ENCODE peak calls at places on chromosomes 5 and 9, in six cellular contexts. V, R, D, J, S and P are unnamed samples.

GRCh38 chr9:4196886-4197285 is 103.0 kb downstream of the GLIS3 start:
- DNase-seq in V (peak; percentile 8), R (no peak), D (no peak), J (no peak), S (no peak), P (no peak)

GRCh38 chr9:20031836-20032235 is 243.0 kb upstream of the SLC24A2 start:
- DNase-seq in V (no peak), R (no peak), D (no peak), J (no peak), S (no peak), P (no peak)

GRCh38 chr9:93154293-93154903 is 20.3 kb upstream of the NINJ1 start:
- DNase-seq in V (peak; percentile 38), R (peak; percentile 76), D (no peak), J (peak; percentile 66), S (peak; percentile 58), P (peak; percentile 91)

GRCh38 chr5:133525048-133525447 is 87.3 kb downstream of the FSTL4 start:
- DNase-seq in V (no peak), R (no peak), D (no peak), J (no peak), S (no peak), P (no peak)

GRCh38 chr5:7742241-7742656 is 108.7 kb downstream of the CFAP90 start:
- DNase-seq in V (no peak), R (no peak), D (no peak), J (no peak), S (no peak), P (no peak)

GRCh38 chr5:1831677-1832313 is 30.6 kb downstream of the NDUFS6 start:
- DNase-seq in V (no peak), R (no peak), D (no peak), J (no peak), S (no peak), P (peak; percentile 36)

GRCh38 chr9:130197386-130197785 is 25.2 kb downstream of the NCS1 start:
- DNase-seq in V (no peak), R (no peak), D (no peak), J (no peak), S (no peak), P (no peak)

GRCh38 chr9:127742435-127743088 is 7.5 kb upstream of the TOR2A start:
- DNase-seq in V (no peak), R (peak; percentile 94), D (peak; percentile 91), J (peak; percentile 95), S (no peak), P (peak; percentile 94)

GRCh38 chr5:55172051-55172899 is 702 bp downstream of the CDC20B start:
- DNase-seq in V (peak; percentile 79), R (peak; percentile 79), D (no peak), J (peak; percentile 75), S (peak; percentile 80), P (peak; percentile 26)

GRCh38 chr9:121744687-121745395 is 93.4 kb downstream of the DAB2IP start:
- DNase-seq in V (no peak), R (no peak), D (no peak), J (no peak), S (peak; percentile 61), P (no peak)

GRCh38 chr5:1311443-1312055 is 16.7 kb upstream of the TERT start:
- DNase-seq in V (no peak), R (no peak), D (no peak), J (no peak), S (no peak), P (no peak)

GRCh38 chr9:81825831-81826540 is 102.2 kb upstream of the SPATA31D4 start:
- DNase-seq in V (no peak), R (no peak), D (no peak), J (no peak), S (no peak), P (no peak)

GRCh38 chr5:139646111-139646510 is 2.0 kb upstream of the CXXC5 start:
- DNase-seq in V (no peak), R (no peak), D (no peak), J (no peak), S (no peak), P (no peak)

GRCh38 chr5:179668404-179668803 is 12.4 kb downstream of the CBY3 start:
- DNase-seq in V (peak; percentile 59), R (peak; percentile 47), D (peak; percentile 54), J (peak; percentile 68), S (peak; percentile 62), P (peak; percentile 82)

GRCh38 chr5:134086943-134087305 is 27.6 kb upstream of the TCF7 start:
- DNase-seq in V (no peak), R (no peak), D (no peak), J (no peak), S (no peak), P (no peak)

GRCh38 chr5:132059696-132060500 is 557 bp upstream of the IL3 start:
- DNase-seq in V (no peak), R (no peak), D (no peak), J (no peak), S (no peak), P (no peak)

GRCh38 chr9:114049453-114050225 is 28.5 kb downstream of the AMBP start:
- DNase-seq in V (no peak), R (no peak), D (no peak), J (no peak), S (no peak), P (no peak)

GRCh38 chr5:147748590-147748989 is 33.9 kb downstream of the JAKMIP2 start:
- DNase-seq in V (no peak), R (no peak), D (peak; percentile 3), J (no peak), S (no peak), P (no peak)

GRCh38 chr5:168578006-168578405 is 1.2 kb downstream of the PANK3 start:
- DNase-seq in V (peak; percentile 28), R (peak; percentile 11), D (no peak), J (no peak), S (no peak), P (no peak)

GRCh38 chr9:137037035-137037434 is 5.1 kb upstream of the FUT7 start:
- DNase-seq in V (no peak), R (no peak), D (no peak), J (peak; percentile 24), S (no peak), P (no peak)

GRCh38 chr5:15717002-15717401 is 217.0 kb downstream of the FBXL7 start:
- DNase-seq in V (peak; percentile 41), R (no peak), D (no peak), J (no peak), S (no peak), P (no peak)

GRCh38 chr9:70421272-70422180 is 7.1 kb upstream of the KLF9 start:
- DNase-seq in V (peak; percentile 44), R (no peak), D (no peak), J (no peak), S (no peak), P (no peak)

GRCh38 chr5:102283111-102283797 is 12.8 kb downstream of the SLCO4C1 start:
- DNase-seq in V (no peak), R (no peak), D (no peak), J (no peak), S (no peak), P (no peak)

GRCh38 chr5:40666657-40667056 is 13.1 kb upstream of the PTGER4 start:
- DNase-seq in V (no peak), R (no peak), D (no peak), J (no peak), S (no peak), P (no peak)

GRCh38 chr9:88535932-88536324 is 950 bp downstream of the NXNL2 start:
- DNase-seq in V (no peak), R (no peak), D (no peak), J (no peak), S (no peak), P (peak; percentile 26)

GRCh38 chr5:80761966-80762365 is 107.2 kb upstream of the DHFR start:
- DNase-seq in V (peak; percentile 18), R (no peak), D (no peak), J (no peak), S (no peak), P (no peak)

DNA sequence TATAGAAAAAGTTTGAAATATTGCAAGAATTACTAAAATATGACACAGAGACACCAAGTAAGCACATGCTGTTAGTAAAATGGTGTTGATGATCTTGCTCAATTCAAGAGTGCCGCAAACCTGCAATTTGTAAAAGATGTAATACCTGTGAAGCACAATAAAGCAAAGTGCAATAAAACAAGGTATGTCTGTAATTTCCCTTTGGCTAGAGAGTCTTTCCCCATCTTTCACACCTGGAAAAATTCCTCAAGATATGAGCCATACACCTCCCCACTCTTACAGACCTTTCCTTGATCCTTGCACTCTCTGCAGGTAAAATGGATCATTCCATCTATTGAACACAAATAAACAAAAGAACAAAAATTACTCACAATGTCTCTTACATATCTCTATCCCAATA is 597.8 kb downstream of the EFNA5 start:
- DNase-seq in V (no peak), R (no peak), D (no peak), J (no peak), S (no peak), P (no peak)
- TF ChIP-seq JUN in V (no peak), R (no peak), D (no peak), J (no peak), S (no peak), P (no peak)

DNA sequence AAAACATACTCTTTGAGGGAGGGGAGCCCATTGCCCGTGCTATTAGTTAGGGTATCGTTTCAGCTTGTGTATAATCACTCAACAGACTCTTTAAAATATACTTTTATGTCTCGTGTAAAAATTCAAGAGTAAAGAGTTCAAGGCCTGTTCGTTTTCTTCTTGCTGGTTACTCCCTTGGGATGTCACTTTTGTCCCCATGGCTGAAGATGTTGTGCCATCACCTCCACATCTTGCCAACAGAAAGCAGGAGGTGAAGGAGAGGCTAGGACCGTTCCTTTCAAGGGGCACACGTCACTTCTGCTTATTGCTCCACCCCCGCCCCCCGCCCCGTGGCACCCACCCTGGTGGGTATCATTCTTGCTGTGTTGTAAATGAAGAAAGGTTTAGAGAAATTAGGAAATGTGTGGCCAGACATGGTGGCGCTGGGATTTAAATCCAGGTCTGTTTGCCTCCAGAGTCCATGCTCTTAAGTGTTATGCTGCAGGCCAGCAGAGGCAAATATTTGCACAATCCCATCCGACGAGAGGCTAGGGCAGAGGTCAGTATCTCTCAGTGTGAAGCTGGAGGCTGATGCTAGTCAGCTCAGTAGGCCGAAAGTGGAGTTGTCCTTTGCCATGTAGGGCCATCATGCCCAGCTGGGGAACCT is 3.0 kb downstream of the MLANA start:
- DNase-seq in V (no peak), R (no peak), D (no peak), J (no peak), S (peak; percentile 98), P (no peak)
- TF ChIP-seq MAX in V (no peak), R (no peak), D (no peak), J (no peak), S (peak; percentile 77), P (no peak)

GRCh38 chr5:174736777-174737176 is 12.4 kb downstream of the MSX2 start:
- DNase-seq in V (no peak), R (no peak), D (no peak), J (no peak), S (no peak), P (no peak)

GRCh38 chr5:174735498-174736350 is 11.3 kb downstream of the MSX2 start:
- DNase-seq in V (no peak), R (peak; percentile 76), D (no peak), J (peak; percentile 17), S (peak; percentile 5), P (peak; percentile 72)

GRCh38 chr5:174734571-174735497 is 10.5 kb downstream of the MSX2 start:
- DNase-seq in V (no peak), R (no peak), D (no peak), J (no peak), S (no peak), P (no peak)

GRCh38 chr5:174737335-174737734 is 13.0 kb downstream of the MSX2 start:
- DNase-seq in V (no peak), R (no peak), D (no peak), J (no peak), S (no peak), P (no peak)

GRCh38 chr5:174736351-174736721 is 12.0 kb downstream of the MSX2 start:
- DNase-seq in V (no peak), R (no peak), D (no peak), J (no peak), S (no peak), P (no peak)
- TF ChIP-seq JUN in V (no peak), R (no peak), D (no peak), J (no peak), S (no peak), P (no peak)

GRCh38 chr5:65986050-65986451 is 59.7 kb downstream of the ERBIN start:
- DNase-seq in V (peak; percentile 19), R (no peak), D (no peak), J (no peak), S (no peak), P (no peak)
- TF ChIP-seq MAX in V (no peak), R (no peak), D (no peak), J (no peak), S (no peak), P (no peak)